ENCODE peak calls at places on chromosome 17, in nine cellular contexts. S is esophagus muscularis mucosa, A is upper lobe of left lung, R is HCT116, Z is spleen, L is GM12892, D is gastrocnemius medialis, C is uterus, G is IMR-90. N is an unnamed sample.

GRCh38 chr17:8887834-8888703 is 20.6 kb upstream of the PIK3R6 start:
- DNase-seq in S (no peak), A (peak; percentile 81), R (no peak), Z (no peak), L (no peak), D (no peak), C (no peak), G (no peak), N (peak; percentile 18)

GRCh38 chr17:39650121-39650579 is 13.2 kb downstream of the STARD3 start:
- DNase-seq in S (no peak), A (no peak), R (peak; percentile 82), Z (no peak), L (no peak), D (no peak), C (no peak), G (no peak), N (no peak)

GRCh38 chr17:63838586-63839184 is 3.8 kb downstream of the SMARCD2 start:
- DNase-seq in S (peak; percentile 98), A (peak; percentile 86), R (no peak), Z (peak; percentile 75), L (no peak), D (peak; percentile 97), C (peak; percentile 94), G (peak; percentile 45), N (no peak)

GRCh38 chr17:83203073-83203471 is 123.7 kb downstream of the METRNL start:
- DNase-seq in S (no peak), A (peak; percentile 64), R (no peak), Z (peak; percentile 89), L (no peak), D (peak; percentile 74), C (peak; percentile 42), G (peak; percentile 94), N (peak; percentile 73)

GRCh38 chr17:45338996-45339535 is 22.2 kb upstream of the MAP3K14 start:
- DNase-seq in S (no peak), A (no peak), R (no peak), Z (peak; percentile 10), L (no peak), D (peak; percentile 2), C (no peak), G (no peak), N (no peak)

GRCh38 chr17:41151525-41151924 is 1.9 kb upstream of the KRTAP4-5 start:
- DNase-seq in S (no peak), A (no peak), R (no peak), Z (no peak), L (no peak), D (no peak), C (no peak), G (no peak), N (no peak)

GRCh38 chr17:81000089-81000630 is 8.5 kb downstream of the CHMP6 start:
- DNase-seq in S (no peak), A (no peak), R (no peak), Z (peak; percentile 58), L (no peak), D (no peak), C (no peak), G (no peak), N (no peak)

GRCh38 chr17:61837175-61838051 is 25.9 kb downstream of the BRIP1 start:
- DNase-seq in S (no peak), A (no peak), R (peak; percentile 74), Z (no peak), L (no peak), D (no peak), C (peak; percentile 16), G (peak; percentile 81), N (peak; percentile 30)

GRCh38 chr17:61250335-61250890 is 149.2 kb upstream of the TBX2 start:
- DNase-seq in S (no peak), A (no peak), R (no peak), Z (no peak), L (no peak), D (no peak), C (no peak), G (peak; percentile 85), N (no peak)

GRCh38 chr17:38352245-38353083 is 820 bp downstream of the SOCS7 start:
- DNase-seq in S (no peak), A (peak; percentile 84), R (no peak), Z (peak; percentile 86), L (no peak), D (no peak), C (peak; percentile 28), G (no peak), N (no peak)

GRCh38 chr17:44199553-44200477 is at the start of gene ATXN7L3:
- DNase-seq in S (peak; percentile 100), A (peak; percentile 100), R (peak; percentile 94), Z (peak; percentile 99), L (peak; percentile 99), D (peak; percentile 99), C (peak; percentile 99), G (peak; percentile 97), N (peak; percentile 96)

GRCh38 chr17:4003501-4004421 is 39.5 kb upstream of the ATP2A3 start:
- DNase-seq in S (no peak), A (peak; percentile 77), R (no peak), Z (peak; percentile 82), L (no peak), D (no peak), C (no peak), G (no peak), N (no peak)
- TF ChIP-seq POLR2A in S (no peak), A (no peak), R (no peak), Z (no peak), L (no peak), D (no peak), C (no peak), G (no peak), N (no peak)

GRCh38 chr17:12665263-12666210 is at the start of gene MYOCD:
- DNase-seq in S (no peak), A (peak; percentile 86), R (no peak), Z (no peak), L (peak; percentile 42), D (no peak), C (peak; percentile 64), G (peak; percentile 71), N (no peak)
- TF ChIP-seq POLR2A in S (no peak), A (no peak), R (no peak), Z (no peak), L (no peak), D (no peak), C (peak; percentile 24), G (no peak), N (no peak)

DNA sequence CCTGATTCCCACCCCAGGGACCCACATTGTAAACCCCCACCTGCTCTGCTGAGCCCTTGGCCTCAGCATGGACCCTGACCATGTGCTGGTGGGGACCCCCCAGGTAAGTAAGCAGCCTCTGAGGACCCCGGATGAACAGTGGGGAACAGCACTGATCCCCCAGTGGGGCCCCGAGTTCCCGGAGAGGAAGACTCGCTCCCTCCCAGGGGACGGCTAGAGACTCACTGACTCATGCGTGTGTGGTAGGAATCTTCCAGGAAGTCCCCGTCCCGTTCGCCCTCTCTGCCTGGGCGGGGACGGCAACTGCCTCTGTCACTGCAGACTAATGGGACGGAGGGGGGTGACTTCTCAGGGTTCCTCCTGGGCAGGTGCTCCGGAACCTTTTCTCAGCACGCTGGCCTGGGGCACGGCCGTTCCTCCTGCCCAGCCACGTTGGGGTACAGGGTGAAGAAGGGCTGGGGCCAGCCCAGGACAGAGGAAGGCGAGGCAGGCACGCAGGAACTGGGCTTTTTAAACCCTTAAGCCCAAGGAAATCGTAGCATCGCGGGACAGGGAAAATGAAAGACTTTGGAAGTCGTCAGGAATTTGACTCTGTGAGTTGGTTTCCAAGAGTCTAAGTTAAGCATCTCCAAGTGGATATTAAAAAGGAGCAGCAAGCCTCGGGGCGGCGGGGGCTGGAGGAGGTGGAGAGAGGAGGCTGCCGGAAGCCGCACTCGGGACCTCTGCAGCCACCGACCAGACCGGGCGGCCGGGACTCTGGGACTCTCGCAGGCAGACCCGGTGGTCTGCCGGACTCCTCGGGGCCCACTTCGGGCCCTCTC is 178.7 kb downstream of the SEC14L1 start:
- DNase-seq in S (peak; percentile 96), A (peak; percentile 86), R (peak; percentile 85), Z (peak; percentile 93), L (peak; percentile 69), D (peak; percentile 95), C (peak; percentile 81), G (peak; percentile 86), N (peak; percentile 92)
- TF ChIP-seq POLR2A in S (peak; percentile 52), A (no peak), R (peak; percentile 78), Z (no peak), L (peak; percentile 63), D (peak; percentile 80), C (no peak), G (peak; percentile 41), N (peak; percentile 83)

GRCh38 chr17:42182927-42183734 is 2.1 kb downstream of the HCRT start:
- DNase-seq in S (no peak), A (no peak), R (no peak), Z (no peak), L (no peak), D (no peak), C (no peak), G (peak; percentile 60), N (peak; percentile 89)

GRCh38 chr17:42181851-42182207 is 887 bp upstream of the KCNH4 start:
- DNase-seq in S (no peak), A (no peak), R (no peak), Z (no peak), L (no peak), D (no peak), C (no peak), G (no peak), N (no peak)

GRCh38 chr17:42185497-42185860 is 227 bp upstream of the HCRT start:
- DNase-seq in S (no peak), A (no peak), R (no peak), Z (no peak), L (no peak), D (no peak), C (no peak), G (no peak), N (no peak)

GRCh38 chr17:42184717-42185496 is at the start of gene HCRT:
- DNase-seq in S (no peak), A (no peak), R (no peak), Z (no peak), L (no peak), D (no peak), C (no peak), G (no peak), N (no peak)

DNA sequence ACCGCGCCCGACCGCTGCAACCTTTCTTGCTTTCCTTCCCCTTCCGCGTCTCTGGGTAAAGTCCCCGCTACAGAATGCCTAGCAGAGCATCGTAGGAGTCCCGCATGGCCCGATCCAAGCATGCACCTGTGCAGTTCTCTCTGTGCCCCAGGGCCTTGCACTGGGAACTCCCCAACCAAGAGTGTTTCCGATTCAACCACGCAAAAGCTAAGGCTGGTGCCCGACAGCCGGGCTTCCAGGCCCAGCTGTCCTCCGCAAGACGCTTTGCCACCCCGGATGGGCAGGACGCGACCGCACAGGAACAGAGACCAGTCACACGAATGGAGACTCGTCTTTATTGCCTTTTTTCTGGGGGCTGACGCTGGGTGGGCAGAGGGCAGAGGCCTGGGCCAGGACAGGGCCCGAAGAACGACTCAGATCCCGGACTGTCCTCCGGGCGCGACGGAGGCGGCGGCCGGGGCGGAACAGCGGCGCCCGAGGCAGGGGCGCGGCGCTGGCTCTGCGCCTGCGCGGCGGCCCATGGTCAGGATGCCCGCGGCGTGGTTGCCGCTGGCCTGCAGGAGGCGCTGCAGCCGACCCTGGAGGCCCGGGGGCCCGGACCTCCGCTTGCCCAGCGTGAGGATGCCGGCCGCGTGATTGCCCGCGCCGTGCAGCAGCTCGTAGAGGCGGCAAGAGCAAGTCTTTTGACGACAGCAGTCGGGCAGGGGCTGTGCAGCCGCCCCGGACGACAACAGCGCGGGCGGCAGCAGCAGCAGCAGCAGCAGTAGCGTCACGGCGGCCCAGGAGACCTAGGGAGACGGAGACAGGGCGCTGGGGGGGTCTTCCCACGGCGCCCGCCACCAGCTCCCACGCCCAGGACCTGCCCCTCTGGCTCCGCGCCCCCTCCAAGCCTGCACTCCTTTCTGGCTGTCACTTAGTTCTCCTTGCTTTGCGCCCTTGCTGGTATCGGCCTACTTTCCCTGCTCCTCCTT is 1.2 kb downstream of the HCRT start:
- DNase-seq in S (no peak), A (peak; percentile 96), R (peak; percentile 26), Z (peak; percentile 95), L (peak; percentile 94), D (peak; percentile 61), C (peak; percentile 74), G (peak; percentile 63), N (no peak)
- TF ChIP-seq POLR2A in S (no peak), A (no peak), R (no peak), Z (no peak), L (peak; percentile 37), D (no peak), C (peak; percentile 33), G (no peak), N (no peak)

N was measured in H54.